ENCODE peak calls at places on chromosome 12, in five cellular contexts. T is pancreas, N is psoas muscle, J is heart left ventricle, L is body of pancreas. A is an unnamed sample.

GRCh38 chr12:79690606-79691298 is at the start of gene PAWR:
- ATAC-seq in T (peak; percentile 88), N (no peak), J (peak; percentile 78), L (peak; percentile 89), A (peak; percentile 77)

GRCh38 chr12:2955888-2956287 is 3.3 kb upstream of the TEAD4 start:
- ATAC-seq in T (no peak), N (no peak), J (no peak), L (no peak), A (no peak)

GRCh38 chr12:49954863-49955830 is 4.6 kb downstream of the AQP2 start:
- ATAC-seq in T (no peak), N (no peak), J (peak; percentile 36), L (no peak), A (peak; percentile 34)

GRCh38 chr12:132071001-132071810 is 72.9 kb downstream of the DDX51 start:
- ATAC-seq in T (no peak), N (no peak), J (no peak), L (no peak), A (no peak)

GRCh38 chr12:50103767-50104321 is at the start of gene GPD1:
- ATAC-seq in T (peak; percentile 96), N (peak; percentile 91), J (peak; percentile 90), L (peak; percentile 99), A (peak; percentile 81)

GRCh38 chr12:100164153-100164704 is 21.6 kb upstream of the BLTP3B start:
- ATAC-seq in T (no peak), N (no peak), J (no peak), L (no peak), A (no peak)

GRCh38 chr12:47729233-47729632 is 3.9 kb upstream of the ENDOU start:
- ATAC-seq in T (peak; percentile 20), N (no peak), J (peak; percentile 16), L (no peak), A (peak; percentile 15)

GRCh38 chr12:117836999-117837736 is 131.6 kb downstream of the KSR2 start:
- ATAC-seq in T (peak; percentile 83), N (peak; percentile 60), J (peak; percentile 69), L (peak; percentile 64), A (peak; percentile 58)

GRCh38 chr12:25263594-25263993 is 12.9 kb upstream of the KRAS start:
- ATAC-seq in T (no peak), N (no peak), J (no peak), L (no peak), A (no peak)

GRCh38 chr12:73973486-73973885 is 564.1 kb upstream of the ATXN7L3B start:
- ATAC-seq in T (no peak), N (no peak), J (no peak), L (no peak), A (no peak)

GRCh38 chr12:128637616-128638606 is 185.8 kb downstream of the SLC15A4 start:
- ATAC-seq in T (peak; percentile 34), N (no peak), J (no peak), L (no peak), A (no peak)

GRCh38 chr12:66217342-66217929 is 28.4 kb downstream of the IRAK3 start:
- ATAC-seq in T (no peak), N (no peak), J (no peak), L (no peak), A (no peak)

GRCh38 chr12:92378682-92379479 is 233.2 kb upstream of the BTG1 start:
- ATAC-seq in T (no peak), N (no peak), J (no peak), L (no peak), A (no peak)

GRCh38 chr12:129871991-129872969 is 31.5 kb downstream of the TMEM132D start:
- ATAC-seq in T (peak; percentile 67), N (no peak), J (no peak), L (no peak), A (no peak)

GRCh38 chr12:109258607-109259544 is 50.2 kb downstream of the FOXN4 start:
- ATAC-seq in T (no peak), N (peak; percentile 96), J (peak; percentile 8), L (no peak), A (no peak)

GRCh38 chr12:89472508-89472907 is 52.1 kb downstream of the GALNT4 start:
- ATAC-seq in T (no peak), N (no peak), J (no peak), L (no peak), A (no peak)

GRCh38 chr12:24304285-24304684 is 354.8 kb upstream of the SOX5 start:
- ATAC-seq in T (no peak), N (no peak), J (no peak), L (no peak), A (no peak)

GRCh38 chr12:99670635-99671034 is 23.1 kb downstream of the GARIN6 start:
- ATAC-seq in T (no peak), N (no peak), J (no peak), L (no peak), A (no peak)

GRCh38 chr12:93089805-93090569 is 160.9 kb upstream of the EEA1 start:
- ATAC-seq in T (peak; percentile 68), N (no peak), J (no peak), L (no peak), A (no peak)

GRCh38 chr12:130425698-130426245 is 88.1 kb downstream of the PIWIL1 start:
- ATAC-seq in T (no peak), N (no peak), J (no peak), L (no peak), A (no peak)

GRCh38 chr12:124603143-124603542 is 35.7 kb upstream of the NCOR2 start:
- ATAC-seq in T (no peak), N (no peak), J (peak; percentile 45), L (no peak), A (no peak)

GRCh38 chr12:112559784-112560183 is 141.0 kb downstream of the PTPN11 start:
- ATAC-seq in T (no peak), N (no peak), J (no peak), L (no peak), A (no peak)

GRCh38 chr12:22978962-22979361 is 354.0 kb downstream of the ETNK1 start:
- ATAC-seq in T (no peak), N (no peak), J (no peak), L (no peak), A (no peak)

GRCh38 chr12:114902665-114903393 is 218.9 kb upstream of the TBX3 start:
- ATAC-seq in T (no peak), N (no peak), J (no peak), L (no peak), A (no peak)

GRCh38 chr12:55467836-55468235 is 2.1 kb downstream of the OR6C70 start:
- ATAC-seq in T (no peak), N (no peak), J (no peak), L (no peak), A (no peak)

GRCh38 chr12:6998708-6999451 is 19.4 kb downstream of the LPCAT3 start:
- ATAC-seq in T (peak; percentile 95), N (peak; percentile 90), J (peak; percentile 84), L (peak; percentile 96), A (no peak)

GRCh38 chr12:69602954-69603353 is 7.8 kb downstream of the LRRC10 start:
- ATAC-seq in T (no peak), N (no peak), J (no peak), L (no peak), A (no peak)

GRCh38 chr12:105083551-105084105 is 630 bp downstream of the ALDH1L2 start:
- ATAC-seq in T (peak; percentile 71), N (peak; percentile 33), J (peak; percentile 77), L (peak; percentile 54), A (peak; percentile 76)

GRCh38 chr12:9906888-9907287 is 25.3 kb downstream of the CLEC2A start:
- ATAC-seq in T (no peak), N (no peak), J (no peak), L (no peak), A (no peak)

GRCh38 chr12:56449622-56449984 is 377 bp upstream of the TIMELESS start:
- ATAC-seq in T (peak; percentile 1), N (no peak), J (no peak), L (no peak), A (no peak)

DNA sequence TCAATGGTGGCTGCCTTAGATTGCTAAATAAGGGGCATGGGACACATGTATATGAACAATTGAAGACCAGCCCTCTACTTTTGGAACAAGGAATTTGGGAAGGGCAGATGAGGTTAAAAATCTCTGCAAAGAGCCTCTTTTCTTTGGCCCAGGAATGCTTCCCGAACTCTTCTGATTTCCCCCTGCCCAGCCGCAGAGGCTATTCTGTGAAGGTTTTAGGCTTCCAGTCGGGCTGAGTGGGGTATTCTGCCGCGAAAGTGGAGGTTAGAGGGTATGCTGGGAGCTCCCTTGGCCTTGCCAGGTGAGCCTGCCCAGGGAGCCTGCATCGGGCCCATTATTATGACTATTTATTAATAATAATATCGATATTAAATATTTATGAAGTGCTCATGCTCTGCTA is 1.2 kb downstream of the POU6F1 start:
- ATAC-seq in T (no peak), N (no peak), J (no peak), L (no peak), A (no peak)
- H3K4me3 ChIP-seq in T (peak overlapping the region; percentile 80), N (peak overlapping the region; percentile 75), J (peak overlapping the region; percentile 77), L (peak overlapping the region; percentile 73), A (peak overlapping the region; percentile 96)

GRCh38 chr12:127147724-127148123 is 1119.2 kb upstream of the TMEM132C start:
- ATAC-seq in T (no peak), N (no peak), J (no peak), L (no peak), A (no peak)

GRCh38 chr12:127146991-127147718 is 1119.8 kb upstream of the TMEM132C start:
- ATAC-seq in T (no peak), N (no peak), J (no peak), L (no peak), A (no peak)

GRCh38 chr12:127144770-127145169 is 1122.2 kb upstream of the TMEM132C start:
- ATAC-seq in T (no peak), N (no peak), J (no peak), L (no peak), A (no peak)

GRCh38 chr12:127145543-127145928 is 1121.4 kb upstream of the TMEM132C start:
- ATAC-seq in T (peak; percentile 23), N (no peak), J (no peak), L (no peak), A (peak; percentile 55)

DNA sequence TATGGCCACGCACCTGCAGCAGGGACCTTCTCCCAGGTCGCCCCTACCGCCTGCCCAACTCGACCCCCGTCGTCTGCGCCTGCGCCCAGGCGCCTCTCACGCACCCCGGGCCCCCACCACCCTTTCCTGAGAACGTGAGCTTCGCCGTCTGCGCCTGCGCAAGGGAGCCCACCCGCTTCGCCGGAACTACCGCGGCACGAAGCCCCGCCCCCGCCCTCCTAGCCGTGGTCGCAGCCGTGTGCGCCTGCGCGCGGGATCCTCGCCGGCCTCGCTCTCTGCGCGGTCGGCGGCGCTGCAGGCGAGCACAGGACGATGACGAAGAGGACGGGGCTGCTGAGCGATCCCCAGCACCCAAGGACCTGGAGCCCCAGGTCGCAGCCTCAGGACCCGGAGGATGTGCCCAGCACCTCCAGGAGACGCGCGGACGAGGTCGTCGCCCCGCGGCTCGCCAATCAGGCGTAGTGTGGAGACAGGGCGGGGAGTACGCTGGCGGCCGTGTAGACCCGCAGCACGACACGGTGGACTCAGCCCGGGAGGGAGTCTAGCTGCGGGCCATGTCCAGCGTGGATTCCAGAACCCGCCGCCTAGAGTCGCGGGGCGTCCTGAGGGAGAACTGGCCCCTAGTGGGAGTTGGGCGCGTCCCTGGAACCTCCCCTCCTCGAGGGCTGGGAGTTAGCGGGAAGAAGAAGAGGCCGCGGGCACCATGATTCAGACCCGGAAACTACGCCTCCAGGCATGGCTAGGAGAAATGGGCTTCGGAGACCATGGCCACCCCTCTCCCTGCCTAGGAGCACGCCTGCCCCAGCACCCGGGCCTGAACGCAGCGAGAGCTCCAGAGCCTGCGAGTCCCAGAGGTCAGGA is 1120.8 kb upstream of the TMEM132C start:
- ATAC-seq in T (peak; percentile 93), N (no peak), J (peak; percentile 98), L (peak; percentile 82), A (peak; percentile 90)
- H3K4me3 ChIP-seq in T (peak overlapping the region; percentile 59), N (peak overlapping the region; percentile 64), J (peak overlapping the region; percentile 53), L (peak overlapping the region; percentile 25), A (peak overlapping the region; percentile 60)

GRCh38 chr12:12902036-12902435 is 10.7 kb downstream of the GPRC5A start:
- ATAC-seq in T (no peak), N (no peak), J (peak; percentile 48), L (no peak), A (peak; percentile 35)
- H3K4me3 ChIP-seq in T (no peak overlapping the region), N (no peak overlapping the region), J (no peak overlapping the region), L (no peak overlapping the region), A (no peak overlapping the region)

GRCh38 chr12:121590476-121591143 is 9.8 kb upstream of the KDM2B start:
- ATAC-seq in T (peak; percentile 8), N (peak; percentile 81), J (peak; percentile 49), L (peak; percentile 23), A (peak; percentile 37)
- H3K4me3 ChIP-seq in T (peak overlapping the region; percentile 47), N (peak overlapping the region; percentile 69), J (peak overlapping the region; percentile 55), L (no peak overlapping the region), A (peak overlapping the region; percentile 50)

A was measured in gastroesophageal sphincter.